ENCODE peak calls at places on chromosomes 6 and 20, in five cellular contexts. G, T, S, B and L are unnamed samples.

GRCh38 chr6:110541701-110542309 is 65.4 kb upstream of the SLC22A16 start:
- DNase-seq in G (no peak), T (no peak), S (no peak), B (no peak), L (no peak)

GRCh38 chr20:10596726-10597125 is 77.1 kb downstream of the JAG1 start:
- DNase-seq in G (peak), T (peak), S (no peak), B (no peak), L (no peak)

GRCh38 chr6:63731946-63732735 is 96.5 kb downstream of the PHF3 start:
- DNase-seq in G (no peak), T (no peak), S (no peak), B (no peak), L (no peak)

GRCh38 chr20:62641749-62642665 is at the start of gene SLCO4A1:
- DNase-seq in G (no peak), T (peak), S (peak), B (peak), L (no peak)

GRCh38 chr20:3010985-3011723 is 32.3 kb upstream of the GNRH2 start:
- DNase-seq in G (peak), T (no peak), S (no peak), B (no peak), L (peak)

GRCh38 chr6:145929037-145929633 is 35.0 kb downstream of the SHPRH start:
- DNase-seq in G (peak), T (peak), S (no peak), B (no peak), L (peak)

GRCh38 chr20:62123450-62124118 is 1.3 kb downstream of the LSM14B start:
- DNase-seq in G (no peak), T (peak), S (peak), B (no peak), L (no peak)

GRCh38 chr6:42818878-42819277 is 37.0 kb downstream of the BICRAL start:
- DNase-seq in G (no peak), T (no peak), S (no peak), B (no peak), L (no peak)

GRCh38 chr20:63628246-63628975 is 1.5 kb upstream of the GMEB2 start:
- DNase-seq in G (no peak), T (peak), S (peak), B (no peak), L (no peak)

GRCh38 chr6:44119704-44120262 is 7.5 kb downstream of the MRPL14 start:
- DNase-seq in G (no peak), T (no peak), S (peak), B (no peak), L (no peak)

GRCh38 chr6:113433506-113433991 is 423.6 kb upstream of the MARCKS start:
- DNase-seq in G (no peak), T (peak), S (peak), B (no peak), L (no peak)